ENCODE peak calls at places on chromosomes 12 and 14, in eight cellular contexts. K is CD8-positive, alpha-beta memory T cell; R is nephron progenitor cell; H is activated CD4-positive, alpha-beta T cell treated with anti-CD3 and anti-CD28 coated beads for 48 hours; V is WTC11; J is left ventricle myocardium inferior; E is activated CD4-positive, CD25-positive, alpha-beta regulatory T cell treated with anti-CD3 and anti-CD28 coated beads, Interleukin-2, amount 50 U/mL, for 16 hours; S is Ammon's horn. F is an unnamed sample.

GRCh38 chr14:26596722-26597030 is 1.2 kb downstream of the NOVA1 start:
- DNase-seq in H (no peak), R (peak), S (peak), V (peak), K (no peak), J (peak), E (no peak), F (no peak)

GRCh38 chr12:13851828-13852227 is 129.6 kb downstream of the GRIN2B start:
- DNase-seq in V (peak), S (peak), E (no peak), J (no peak), K (no peak), R (peak), H (no peak), F (no peak)

GRCh38 chr14:65243766-65244442 is 141.6 kb upstream of the MAX start:
- DNase-seq in E (no peak), J (no peak), V (no peak), S (no peak), K (no peak), H (peak), R (no peak), F (no peak)

GRCh38 chr14:83975435-83976222 is 1554.3 kb upstream of the FLRT2 start:
- DNase-seq in J (peak), R (peak), V (no peak), K (no peak), H (no peak), S (no peak), E (no peak), F (no peak)

GRCh38 chr14:20714593-20715250 is 26.2 kb downstream of the ANG start:
- DNase-seq in J (peak), K (no peak), V (no peak), E (no peak), R (no peak), H (no peak), S (peak), F (peak)

GRCh38 chr14:95958105-95958504 is 81.1 kb upstream of the C14orf132 start:
- DNase-seq in E (no peak), J (no peak), S (no peak), H (no peak), V (no peak), K (no peak), R (no peak), F (no peak)

GRCh38 chr14:95478818-95479217 is 37.6 kb downstream of the SYNE3 start:
- DNase-seq in H (no peak), V (no peak), S (no peak), R (no peak), J (no peak), K (no peak), E (no peak), F (no peak)

GRCh38 chr12:20030847-20031246 is 337.5 kb upstream of the PDE3A start:
- DNase-seq in V (no peak), H (no peak), K (no peak), E (no peak), S (no peak), R (no peak), J (no peak), F (no peak)

GRCh38 chr14:24954037-24954696 is 95.8 kb downstream of the STXBP6 start:
- DNase-seq in E (no peak), H (no peak), K (no peak), J (no peak), R (peak), V (no peak), S (no peak), F (no peak)

GRCh38 chr14:86168376-86168775 is 638.4 kb downstream of the FLRT2 start:
- DNase-seq in S (no peak), H (no peak), K (no peak), R (no peak), J (no peak), E (no peak), V (no peak), F (no peak)

GRCh38 chr12:115949675-115950074 is 327.8 kb downstream of the MED13L start:
- DNase-seq in E (no peak), K (no peak), H (no peak), S (no peak), R (no peak), V (no peak), J (no peak), F (no peak)

GRCh38 chr14:36947362-36947761 is 225.0 kb downstream of the SLC25A21 start:
- DNase-seq in K (no peak), J (no peak), H (no peak), R (no peak), E (no peak), V (no peak), S (no peak), F (no peak)

GRCh38 chr12:56763753-56764657 is 881 bp downstream of the HSD17B6 start:
- DNase-seq in K (no peak), E (no peak), H (no peak), J (no peak), V (no peak), R (no peak), S (no peak), F (no peak)

GRCh38 chr14:105366386-105367074 is 31.8 kb upstream of the TEX22 start:
- DNase-seq in K (no peak), E (no peak), R (no peak), V (no peak), J (no peak), S (peak), H (no peak), F (no peak)

GRCh38 chr12:93743229-93743998 is 66.2 kb downstream of the CRADD start:
- DNase-seq in J (no peak), S (no peak), E (no peak), R (no peak), V (no peak), K (no peak), H (no peak), F (no peak)

GRCh38 chr12:110281549-110282342 is 699 bp downstream of the ATP2A2 start:
- DNase-seq in E (peak), V (peak), J (peak), R (peak), K (peak), S (peak), H (peak), F (peak)

F was measured in fibroblast of the conjunctiva.